ENCODE peak calls at places on chromosome 11, in four cellular contexts. F is lower leg skin, I is omental fat pad, H is esophagus squamous epithelium. L is an unnamed sample.

GRCh38 chr11:116589402-116589801 is 183.4 kb downstream of the BUD13 start:
- DNase-seq in F (no peak), I (no peak), H (no peak), L (no peak)

GRCh38 chr11:45659818-45660160 is 5.6 kb downstream of the CHST1 start:
- DNase-seq in H (no peak), I (no peak), F (no peak), L (no peak)

GRCh38 chr11:9525116-9525515 is 48.4 kb upstream of the WEE1 start:
- DNase-seq in F (no peak), I (no peak), H (no peak), L (no peak)

GRCh38 chr11:93099811-93100210 is 98.0 kb downstream of the SLC36A4 start:
- DNase-seq in H (no peak), I (no peak), F (no peak), L (no peak)

GRCh38 chr11:115409116-115409663 is 95.0 kb downstream of the CADM1 start:
- DNase-seq in I (no peak), H (no peak), F (no peak), L (no peak)

GRCh38 chr11:21105196-21105917 is 436.0 kb downstream of the NELL1 start:
- DNase-seq in F (no peak), H (no peak), I (no peak), L (no peak)

GRCh38 chr11:66373261-66373660 is 1.7 kb upstream of the SLC29A2 start:
- DNase-seq in I (no peak), F (no peak), H (no peak), L (no peak)

GRCh38 chr11:77374108-77374507 is 72.6 kb upstream of the GDPD4 start:
- DNase-seq in I (no peak), F (no peak), H (no peak), L (no peak)

GRCh38 chr11:68052137-68052873 is 13.5 kb downstream of the TCIRG1 start:
- DNase-seq in I (no peak), F (no peak), H (no peak), L (no peak)

GRCh38 chr11:70628881-70629844 is 230.8 kb downstream of the CTTN start:
- DNase-seq in H (no peak), I (no peak), F (peak), L (no peak)

GRCh38 chr11:26143553-26144308 is 188.2 kb upstream of the ANO3 start:
- DNase-seq in I (no peak), F (no peak), H (no peak), L (no peak)

GRCh38 chr11:77517226-77517625 is 43.3 kb upstream of the PAK1 start:
- DNase-seq in H (no peak), I (no peak), F (no peak), L (no peak)

GRCh38 chr11:61037694-61038093 is 64.6 kb upstream of the CD5 start:
- DNase-seq in F (no peak), I (no peak), H (no peak), L (no peak)

GRCh38 chr11:66858186-66858938 is 1.5 kb downstream of the LRFN4 start:
- DNase-seq in F (no peak), I (no peak), H (no peak), L (no peak)

GRCh38 chr11:94433049-94433448 is 31.8 kb upstream of the GPR83 start:
- DNase-seq in F (no peak), H (no peak), I (no peak), L (no peak)

GRCh38 chr11:64334764-64335741 is 5.0 kb upstream of the CCDC88B start:
- DNase-seq in I (no peak), H (no peak), F (peak), L (no peak)

GRCh38 chr11:57358543-57358961 is 20.4 kb downstream of the P2RX3 start:
- DNase-seq in I (no peak), H (no peak), F (no peak), L (no peak)

GRCh38 chr11:69888671-69889076 is 69.5 kb upstream of the FGF3 start:
- DNase-seq in F (peak), H (no peak), I (peak), L (no peak)

GRCh38 chr11:66408488-66409214 is 12.2 kb upstream of the NPAS4 start:
- DNase-seq in I (peak), H (no peak), F (peak), L (peak)

GRCh38 chr11:120554771-120555432 is 43.4 kb downstream of the GRIK4 start:
- DNase-seq in F (no peak), H (no peak), I (no peak), L (no peak)

GRCh38 chr11:57276857-57277505 is 39.9 kb upstream of the APLNR start:
- DNase-seq in F (no peak), H (no peak), I (no peak), L (no peak)

GRCh38 chr11:132318421-132319157 is 948.2 kb downstream of the NTM start:
- DNase-seq in F (no peak), I (no peak), H (no peak), L (no peak)

GRCh38 chr11:87081358-87081757 is 43.6 kb downstream of the TMEM135 start:
- DNase-seq in I (no peak), H (no peak), F (no peak), L (no peak)

GRCh38 chr11:44944181-44944852 is 6.4 kb downstream of the TP53I11 start:
- DNase-seq in I (no peak), F (no peak), H (no peak), L (no peak)

GRCh38 chr11:84227970-84228369 is 941.8 kb upstream of the CCDC90B start:
- DNase-seq in I (no peak), H (no peak), F (no peak), L (no peak)

GRCh38 chr11:5380740-5381342 is 2.8 kb upstream of the OR51M1 start:
- DNase-seq in I (no peak), H (no peak), F (no peak), L (no peak)

GRCh38 chr11:64916040-64916847 is 765 bp downstream of the ATG2A start:
- DNase-seq in I (no peak), H (no peak), F (peak), L (no peak)

GRCh38 chr11:39247570-39248137 is 2211.8 kb downstream of the LRRC4C start:
- DNase-seq in H (no peak), I (no peak), F (no peak), L (no peak)
- TF ChIP-seq CTCF in H (no peak), I (no peak), F (no peak), L (no peak)

GRCh38 chr11:108032800-108033199 is 24.1 kb downstream of the CUL5 start:
- DNase-seq in H (no peak), I (no peak), F (no peak), L (no peak)

GRCh38 chr11:108035690-108036089 is 27.0 kb downstream of the CUL5 start:
- DNase-seq in F (no peak), I (no peak), H (no peak), L (no peak)

GRCh38 chr11:108037211-108037610 is 28.5 kb downstream of the CUL5 start:
- DNase-seq in H (no peak), F (no peak), I (no peak), L (no peak)

GRCh38 chr11:108034952-108035351 is 26.3 kb downstream of the CUL5 start:
- DNase-seq in I (no peak), H (no peak), F (no peak), L (no peak)

GRCh38 chr11:108034034-108034433 is 25.3 kb downstream of the CUL5 start:
- DNase-seq in F (no peak), I (no peak), H (no peak), L (no peak)
- TF ChIP-seq CTCF in F (no peak), I (no peak), H (no peak), L (no peak)

GRCh38 chr11:73551697-73552096 is 46.2 kb downstream of the FAM168A start:
- DNase-seq in H (no peak), F (no peak), I (no peak), L (no peak)
- TF ChIP-seq CTCF in H (no peak), F (no peak), I (no peak), L (no peak)

GRCh38 chr11:43503417-43503816 is 144.7 kb downstream of the TTC17 start:
- DNase-seq in I (no peak), H (no peak), F (no peak), L (no peak)
- TF ChIP-seq CTCF in I (no peak), H (no peak), F (no peak), L (no peak)

DNA sequence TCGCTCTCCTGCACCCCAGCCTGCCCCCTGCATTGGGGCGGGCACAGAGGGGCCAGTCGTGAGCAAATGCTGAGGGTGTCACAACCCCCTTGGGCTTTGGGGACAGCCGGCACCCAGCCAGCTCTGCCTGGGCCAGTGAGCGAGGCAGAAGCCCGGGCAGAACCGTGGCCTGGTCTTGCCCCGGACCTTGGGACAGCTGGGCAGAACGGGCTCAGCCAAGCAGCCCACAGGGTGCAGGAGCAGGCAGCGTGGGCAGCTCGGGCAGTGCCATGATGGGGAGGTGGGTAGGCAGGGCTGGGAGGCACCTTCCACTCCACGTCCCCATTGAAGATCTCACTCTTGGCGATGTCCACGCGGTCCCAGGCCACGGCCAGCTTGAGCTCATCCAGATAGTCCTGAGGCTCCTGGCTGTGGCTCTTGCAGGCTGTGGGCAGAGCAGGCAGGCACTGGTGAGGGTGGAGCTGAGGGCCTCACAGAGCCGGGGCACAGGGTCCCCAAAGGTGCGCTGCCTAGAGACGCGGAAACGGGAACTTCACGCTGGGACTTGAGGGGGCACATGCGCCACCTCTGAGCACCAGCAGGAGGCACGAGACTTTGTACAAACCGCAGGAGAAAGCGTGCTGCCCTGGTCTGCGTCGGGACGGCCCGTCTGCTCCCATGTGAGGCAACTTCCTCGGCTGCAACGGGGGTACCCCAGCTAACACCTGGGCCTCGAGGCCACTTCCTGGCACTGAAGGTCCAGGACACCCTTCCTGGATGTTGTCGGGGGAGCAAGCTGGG is 15.2 kb downstream of the TSSC4 start:
- DNase-seq in H (no peak), I (no peak), F (no peak), L (no peak)
- TF ChIP-seq CTCF in H (no peak), I (no peak), F (no peak), L (no peak)

DNA sequence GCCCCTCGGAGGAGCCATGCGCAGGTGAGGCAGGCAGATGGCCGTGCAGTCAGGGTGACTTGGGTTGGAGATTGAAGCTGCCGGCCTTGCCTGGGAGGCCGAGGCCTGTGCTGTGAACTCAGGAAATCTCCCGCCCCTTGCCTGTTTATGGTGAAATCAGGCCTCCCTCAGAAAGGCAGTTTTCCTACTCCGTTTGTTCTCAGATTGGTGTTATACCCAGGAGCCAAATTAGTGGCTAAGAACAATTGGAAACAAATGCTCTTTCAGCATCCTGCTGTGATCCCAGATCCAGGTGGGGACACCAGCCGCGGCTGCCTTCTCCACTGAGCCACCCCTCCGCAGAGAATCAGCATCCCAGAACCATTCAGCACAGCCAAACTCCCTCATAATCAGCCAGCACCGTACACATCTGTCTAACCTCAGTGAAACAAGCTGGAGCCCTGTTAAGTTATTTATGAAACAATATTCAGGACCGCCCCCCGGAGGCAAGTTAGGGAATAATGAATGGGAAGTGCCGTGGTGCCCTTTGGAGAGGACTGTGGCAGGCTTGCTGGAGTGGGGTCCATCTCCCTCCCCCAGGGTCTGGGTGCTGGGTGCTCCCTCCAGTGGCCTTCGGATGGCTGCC is 60.0 kb downstream of the PKNOX2 start:
- DNase-seq in H (no peak), I (no peak), F (no peak), L (no peak)
- TF ChIP-seq CTCF in H (no peak), I (no peak), F (no peak), L (peak)

GRCh38 chr11:12287374-12288211 is 89.8 kb upstream of the PARVA start:
- DNase-seq in F (peak), H (no peak), I (no peak), L (peak)
- TF ChIP-seq CTCF in F (no peak), H (peak), I (no peak), L (peak)

DNA sequence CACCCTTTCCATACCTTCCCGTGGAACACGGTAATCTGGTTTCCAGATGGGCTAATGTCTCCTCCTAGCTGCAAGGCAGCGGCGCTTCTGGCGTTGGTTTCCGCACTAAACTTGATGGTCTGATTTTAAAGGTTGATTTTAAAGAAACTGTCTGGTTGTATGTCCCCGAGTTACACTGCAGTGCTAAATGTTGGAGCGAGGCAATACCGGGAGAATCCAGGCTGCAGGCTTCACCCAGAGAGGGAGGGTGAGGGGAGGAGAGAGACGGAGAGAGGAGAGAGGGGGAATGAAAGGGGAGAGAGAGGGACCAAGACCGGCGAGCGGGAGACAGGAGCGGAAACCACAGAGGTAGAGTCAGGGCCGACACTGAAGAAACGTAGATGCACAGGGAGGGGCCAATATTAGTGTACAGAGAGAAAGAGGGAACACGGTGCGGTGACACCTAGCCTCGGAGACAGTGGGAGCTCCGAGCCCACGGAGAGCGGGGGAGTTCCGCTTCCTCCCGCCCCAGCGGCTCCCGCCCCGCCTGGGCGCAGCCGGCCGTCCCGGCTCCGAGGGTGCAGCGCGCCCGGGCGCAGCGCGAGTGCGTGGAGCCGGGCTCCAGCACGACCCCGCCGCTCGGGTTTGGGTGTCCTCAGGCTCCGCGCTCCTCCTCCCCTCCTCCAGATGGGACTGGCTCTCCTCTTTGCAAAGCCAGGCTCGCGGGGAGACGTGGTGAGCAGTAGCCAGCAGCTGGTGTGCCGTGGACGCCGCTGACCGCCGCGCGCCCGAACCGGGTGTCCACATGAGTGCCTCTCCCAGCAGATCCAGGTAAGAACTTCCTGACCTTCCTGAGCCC is 71.9 kb upstream of the GRAMD1B start:
- DNase-seq in F (no peak), I (no peak), H (no peak), L (no peak)
- TF ChIP-seq CTCF in F (no peak), I (no peak), H (no peak), L (no peak)

GRCh38 chr11:119362741-119363080 is 16.2 kb upstream of the MFRP start:
- DNase-seq in F (no peak), H (no peak), I (no peak), L (no peak)
- TF ChIP-seq CTCF in F (no peak), H (no peak), I (no peak), L (no peak)

GRCh38 chr11:128888034-128888985 is 2.8 kb upstream of the KCNJ5 start:
- DNase-seq in H (no peak), F (no peak), I (no peak), L (no peak)
- TF ChIP-seq CTCF in H (peak), F (no peak), I (no peak), L (no peak)